ENCODE peak calls at places on chromosomes 6 and 20, in seven cellular contexts. G is ELR; R is choroid plexus epithelial cell; A is IMR-90; H is CD8-positive, alpha-beta memory T cell; Y is K562; T is anterior cingulate cortex. B is an unnamed sample.

GRCh38 chr6:104639671-104640070 is 220.0 kb downstream of the HACE1 start:
- DNase-seq in A (peak; percentile 43), R (peak; percentile 89), Y (no peak), T (no peak), G (peak; percentile 76), H (no peak), B (no peak)

GRCh38 chr6:19771753-19772336 is 65.3 kb upstream of the ID4 start:
- DNase-seq in T (no peak), R (peak; percentile 58), G (peak; percentile 49), Y (no peak), H (no peak), A (peak; percentile 64), B (no peak)

GRCh38 chr20:9218412-9219001 is 149.6 kb downstream of the PLCB4 start:
- DNase-seq in G (peak; percentile 32), A (peak; percentile 69), T (no peak), H (no peak), R (peak; percentile 44), Y (peak; percentile 6), B (no peak)

GRCh38 chr6:44268095-44268628 is 2.1 kb upstream of the TMEM151B start:
- DNase-seq in A (peak; percentile 46), T (no peak), G (peak; percentile 58), R (peak; percentile 66), H (peak; percentile 39), Y (peak; percentile 79), B (peak; percentile 68)

GRCh38 chr20:38337561-38338140 is 8.6 kb upstream of the LBP start:
- DNase-seq in T (peak; percentile 12), R (no peak), Y (peak; percentile 85), G (peak; percentile 75), A (no peak), H (no peak), B (peak; percentile 33)

GRCh38 chr6:145844933-145845531 is 30.4 kb upstream of the FBXO30 start:
- DNase-seq in Y (no peak), H (no peak), R (no peak), G (no peak), T (no peak), A (no peak), B (no peak)

GRCh38 chr6:154249499-154250298 is 106.9 kb downstream of the IPCEF1 start:
- DNase-seq in G (no peak), A (no peak), R (no peak), Y (no peak), H (no peak), T (no peak), B (no peak)

GRCh38 chr6:2959909-2960719 is 11.3 kb downstream of the SERPINB6 start:
- DNase-seq in G (peak; percentile 94), T (no peak), A (peak; percentile 90), Y (no peak), H (no peak), R (peak; percentile 47), B (no peak)

GRCh38 chr6:26043389-26044139 is 43.7 kb upstream of the HFE start:
- DNase-seq in R (peak; percentile 99), T (peak; percentile 65), Y (no peak), H (peak; percentile 34), G (peak; percentile 99), A (peak; percentile 99), B (peak; percentile 70)

GRCh38 chr6:21431526-21431925 is 162.0 kb upstream of the SOX4 start:
- DNase-seq in T (no peak), A (no peak), G (no peak), H (no peak), Y (no peak), R (no peak), B (no peak)

GRCh38 chr6:54191460-54191859 is 80.2 kb downstream of the MLIP start:
- DNase-seq in G (peak; percentile 39), R (peak; percentile 92), A (peak; percentile 56), Y (no peak), T (no peak), H (no peak), B (no peak)

GRCh38 chr6:144689503-144690040 is 404.4 kb downstream of the UTRN start:
- DNase-seq in T (no peak), Y (no peak), G (no peak), H (no peak), A (no peak), R (no peak), B (no peak)

GRCh38 chr20:37922016-37922415 is 19.1 kb downstream of the VSTM2L start:
- DNase-seq in A (no peak), T (no peak), H (no peak), Y (no peak), G (no peak), R (no peak), B (no peak)

GRCh38 chr20:41173791-41174341 is 36.5 kb downstream of the PLCG1 start:
- DNase-seq in T (no peak), A (no peak), H (no peak), G (no peak), R (no peak), Y (no peak), B (peak; percentile 10)

GRCh38 chr6:143396497-143397228 is 53.8 kb downstream of the ADAT2 start:
- DNase-seq in T (no peak), H (no peak), R (no peak), A (no peak), Y (no peak), G (no peak), B (peak; percentile 37)

GRCh38 chr20:25867776-25868649 is 171.4 kb upstream of the ZNF337 start:
- DNase-seq in T (peak; percentile 85), G (peak; percentile 65), A (peak; percentile 16), Y (peak; percentile 16), H (no peak), R (peak; percentile 76), B (peak; percentile 69)

GRCh38 chr6:150230877-150231428 is 88.1 kb downstream of the PPP1R14C start:
- DNase-seq in T (no peak), H (no peak), G (no peak), Y (no peak), R (no peak), A (no peak), B (no peak)

GRCh38 chr6:157724960-157725741 is 97.9 kb upstream of the SNX9 start:
- DNase-seq in A (no peak), T (no peak), H (no peak), R (no peak), Y (no peak), G (no peak), B (no peak)

GRCh38 chr6:27809939-27810767 is 102.0 kb downstream of the OR2B2 start:
- DNase-seq in T (no peak), Y (peak; percentile 70), G (peak; percentile 98), A (peak; percentile 98), H (peak; percentile 64), R (peak; percentile 99), B (peak; percentile 90)

GRCh38 chr6:144379356-144379755 is 94.2 kb downstream of the UTRN start:
- DNase-seq in G (peak; percentile 61), H (no peak), Y (no peak), R (peak; percentile 76), A (peak; percentile 71), T (no peak), B (no peak)

GRCh38 chr20:34622821-34623451 is 54.0 kb downstream of the PIGU start:
- DNase-seq in T (no peak), H (no peak), A (no peak), Y (no peak), R (no peak), G (no peak), B (no peak)

GRCh38 chr6:75266716-75267291 is 17.8 kb downstream of the TMEM30A start:
- DNase-seq in G (peak; percentile 83), R (peak; percentile 82), T (no peak), Y (no peak), A (peak; percentile 76), H (no peak), B (no peak)